ENCODE peak calls at places on chromosomes 16 and 17, in six cellular contexts. One of them, this sample, is unnamed.

GRCh38 chr16:58614212-58614611 is 15.4 kb downstream of the CNOT1 start:
- DNase-seq in IMR-90: peak
- DNase-seq in H9: no peak
- DNase-seq in neuronal stem cell: no peak
- DNase-seq in H1: no peak
- DNase-seq in trophoblast cell: no peak
- DNase-seq in this sample: peak

GRCh38 chr16:69017036-69017783 is 88.2 kb upstream of the HAS3 start:
- DNase-seq in IMR-90: peak
- DNase-seq in H9: no peak
- DNase-seq in neuronal stem cell: no peak
- DNase-seq in H1: no peak
- DNase-seq in trophoblast cell: no peak
- DNase-seq in this sample: peak

GRCh38 chr17:31078290-31078689 is 16.5 kb upstream of the NF1 start:
- DNase-seq in IMR-90: peak
- DNase-seq in H9: no peak
- DNase-seq in neuronal stem cell: no peak
- DNase-seq in H1: no peak
- DNase-seq in trophoblast cell: no peak
- DNase-seq in this sample: no peak

GRCh38 chr16:47058295-47059086 is 85.0 kb upstream of the DNAJA2 start:
- DNase-seq in IMR-90: no peak
- DNase-seq in H9: no peak
- DNase-seq in neuronal stem cell: no peak
- DNase-seq in H1: no peak
- DNase-seq in trophoblast cell: no peak
- DNase-seq in this sample: no peak

GRCh38 chr17:55580596-55581133 is 69.4 kb upstream of the SMIM36 start:
- DNase-seq in IMR-90: no peak
- DNase-seq in H9: no peak
- DNase-seq in neuronal stem cell: no peak
- DNase-seq in H1: no peak
- DNase-seq in trophoblast cell: no peak
- DNase-seq in this sample: no peak

GRCh38 chr16:16120044-16120381 is 103.3 kb downstream of the ABCC6 start:
- DNase-seq in IMR-90: no peak
- DNase-seq in H9: no peak
- DNase-seq in neuronal stem cell: no peak
- DNase-seq in H1: no peak
- DNase-seq in trophoblast cell: no peak
- DNase-seq in this sample: no peak

GRCh38 chr17:48024149-48025039 is 13.2 kb downstream of the COPZ2 start:
- DNase-seq in IMR-90: no peak
- DNase-seq in H9: peak
- DNase-seq in neuronal stem cell: no peak
- DNase-seq in H1: peak
- DNase-seq in trophoblast cell: peak
- DNase-seq in this sample: no peak

GRCh38 chr16:66382171-66382965 is 15.9 kb downstream of the CDH5 start:
- DNase-seq in IMR-90: peak
- DNase-seq in H9: peak
- DNase-seq in neuronal stem cell: no peak
- DNase-seq in H1: no peak
- DNase-seq in trophoblast cell: peak
- DNase-seq in this sample: peak

GRCh38 chr17:45425125-45425983 is 7.3 kb downstream of the ARHGAP27 start:
- DNase-seq in IMR-90: peak
- DNase-seq in H9: peak
- DNase-seq in neuronal stem cell: no peak
- DNase-seq in H1: peak
- DNase-seq in trophoblast cell: peak
- DNase-seq in this sample: peak

GRCh38 chr16:70267516-70267915 is 15.8 kb upstream of the EXOSC6 start:
- DNase-seq in IMR-90: peak
- DNase-seq in H9: peak
- DNase-seq in neuronal stem cell: no peak
- DNase-seq in H1: peak
- DNase-seq in trophoblast cell: no peak
- DNase-seq in this sample: peak

GRCh38 chr16:27828671-27829070 is 234.8 kb downstream of the GSG1L start:
- DNase-seq in IMR-90: no peak
- DNase-seq in H9: no peak
- DNase-seq in neuronal stem cell: no peak
- DNase-seq in H1: no peak
- DNase-seq in trophoblast cell: no peak
- DNase-seq in this sample: no peak

GRCh38 chr17:41518789-41519449 is at the start of gene KRT15:
- DNase-seq in IMR-90: peak
- DNase-seq in H9: no peak
- DNase-seq in neuronal stem cell: no peak
- DNase-seq in H1: no peak
- DNase-seq in trophoblast cell: no peak
- DNase-seq in this sample: no peak

GRCh38 chr17:41631890-41632269 is 7.5 kb upstream of the KRT17 start:
- DNase-seq in IMR-90: no peak
- DNase-seq in H9: no peak
- DNase-seq in neuronal stem cell: no peak
- DNase-seq in H1: no peak
- DNase-seq in trophoblast cell: no peak
- DNase-seq in this sample: no peak

GRCh38 chr16:73152731-73153130 is 104.8 kb upstream of the ZFHX3 start:
- DNase-seq in IMR-90: no peak
- DNase-seq in H9: peak
- DNase-seq in neuronal stem cell: peak
- DNase-seq in H1: peak
- DNase-seq in trophoblast cell: no peak
- DNase-seq in this sample: no peak
- H4K91ac ChIP-seq in IMR-90: no peak
- H4K91ac ChIP-seq in H9: no peak
- H4K91ac ChIP-seq in neuronal stem cell: no peak
- H4K91ac ChIP-seq in H1: no peak
- H4K91ac ChIP-seq in trophoblast cell: no peak
- H4K91ac ChIP-seq in this sample: no peak

DNA sequence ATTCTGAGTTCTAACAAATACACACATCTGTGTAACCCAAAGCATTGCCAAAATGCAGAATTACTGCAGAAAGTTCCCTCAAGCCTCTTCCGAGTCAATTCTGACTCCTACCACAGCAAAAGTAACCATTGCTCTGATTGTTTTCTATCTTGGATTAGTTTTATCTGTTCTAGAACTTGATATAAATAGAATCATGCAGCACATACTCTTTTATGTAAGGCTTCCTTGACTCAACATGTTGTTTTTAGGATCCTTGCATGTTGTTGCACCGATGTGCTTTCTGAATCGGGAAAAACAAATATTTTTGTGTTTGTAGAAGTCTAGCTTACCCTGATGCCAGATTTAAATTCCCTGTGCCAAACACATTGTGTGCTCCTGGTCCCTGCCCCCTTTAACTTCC is 140.4 kb downstream of the CDH13 start:
- DNase-seq in IMR-90: no peak
- DNase-seq in H9: no peak
- DNase-seq in neuronal stem cell: no peak
- DNase-seq in H1: no peak
- DNase-seq in trophoblast cell: no peak
- DNase-seq in this sample: no peak
- H4K91ac ChIP-seq in IMR-90: no peak
- H4K91ac ChIP-seq in H9: no peak
- H4K91ac ChIP-seq in neuronal stem cell: no peak
- H4K91ac ChIP-seq in H1: no peak
- H4K91ac ChIP-seq in trophoblast cell: no peak
- H4K91ac ChIP-seq in this sample: no peak

GRCh38 chr17:80870401-80870800 is 121.2 kb upstream of the CHMP6 start:
- DNase-seq in IMR-90: no peak
- DNase-seq in H9: no peak
- DNase-seq in neuronal stem cell: no peak
- DNase-seq in H1: no peak
- DNase-seq in trophoblast cell: no peak
- DNase-seq in this sample: no peak
- H4K91ac ChIP-seq in IMR-90: no peak
- H4K91ac ChIP-seq in H9: no peak
- H4K91ac ChIP-seq in neuronal stem cell: no peak
- H4K91ac ChIP-seq in H1: no peak
- H4K91ac ChIP-seq in trophoblast cell: no peak
- H4K91ac ChIP-seq in this sample: no peak

GRCh38 chr17:75816693-75817092 is 27.5 kb downstream of the UNC13D start:
- DNase-seq in IMR-90: no peak
- DNase-seq in H9: no peak
- DNase-seq in neuronal stem cell: no peak
- DNase-seq in H1: no peak
- DNase-seq in trophoblast cell: no peak
- DNase-seq in this sample: no peak
- H4K91ac ChIP-seq in IMR-90: no peak
- H4K91ac ChIP-seq in H9: no peak
- H4K91ac ChIP-seq in neuronal stem cell: no peak
- H4K91ac ChIP-seq in H1: no peak
- H4K91ac ChIP-seq in trophoblast cell: no peak
- H4K91ac ChIP-seq in this sample: no peak

GRCh38 chr16:87160218-87160617 is 157.0 kb downstream of the C16orf95 start:
- DNase-seq in IMR-90: no peak
- DNase-seq in H9: no peak
- DNase-seq in neuronal stem cell: no peak
- DNase-seq in H1: no peak
- DNase-seq in trophoblast cell: no peak
- DNase-seq in this sample: peak
- H4K91ac ChIP-seq in IMR-90: no peak
- H4K91ac ChIP-seq in H9: no peak
- H4K91ac ChIP-seq in neuronal stem cell: peak
- H4K91ac ChIP-seq in H1: no peak
- H4K91ac ChIP-seq in trophoblast cell: peak
- H4K91ac ChIP-seq in this sample: no peak

DNA sequence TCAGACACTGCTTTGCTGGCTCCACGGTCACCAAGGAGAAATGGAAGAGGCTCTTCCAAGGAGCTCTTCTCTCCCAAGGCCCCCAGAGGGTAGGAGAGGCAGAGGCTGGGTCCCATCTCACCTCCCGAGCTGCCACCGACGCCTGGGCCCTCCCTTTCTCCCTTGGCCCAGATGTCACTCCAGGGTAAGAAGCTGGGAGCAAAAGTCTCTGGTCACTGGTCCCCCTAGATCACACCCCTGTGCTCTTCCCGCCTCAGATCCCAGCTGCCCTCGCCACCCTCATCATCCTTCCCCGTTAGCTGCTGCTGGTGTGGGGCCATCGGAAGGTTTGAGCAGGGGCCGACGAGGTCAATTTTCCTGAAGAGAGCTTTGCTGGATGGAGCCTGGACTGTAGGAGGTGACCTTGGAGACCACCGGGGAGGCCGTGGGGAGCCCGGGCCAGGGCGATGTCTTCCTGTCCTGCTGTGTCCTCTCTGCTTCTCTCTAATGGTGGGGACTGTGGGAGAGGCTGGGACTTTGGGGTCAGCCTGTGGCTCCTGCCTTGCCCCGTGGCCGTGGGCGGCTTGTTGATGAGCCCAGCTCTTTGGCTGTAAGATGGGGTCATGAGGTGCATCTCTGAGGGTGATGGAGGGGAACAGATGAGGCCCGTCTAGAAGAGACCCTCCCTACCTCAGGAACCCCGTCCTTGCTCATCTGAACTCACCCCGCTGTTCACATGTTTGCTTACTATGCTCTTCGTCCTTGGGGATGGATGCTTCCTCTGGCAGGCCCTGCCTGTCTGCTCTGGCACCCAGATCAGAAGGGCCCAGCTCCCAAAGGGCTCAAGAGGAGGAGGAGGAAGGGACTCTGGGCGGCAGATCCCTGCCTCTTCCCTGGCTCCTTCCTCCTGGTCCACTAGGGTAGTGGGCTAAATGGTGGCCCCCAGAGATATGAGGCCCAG is 11.4 kb upstream of the RHBDF2 start:
- DNase-seq in IMR-90: no peak
- DNase-seq in H9: no peak
- DNase-seq in neuronal stem cell: no peak
- DNase-seq in H1: no peak
- DNase-seq in trophoblast cell: no peak
- DNase-seq in this sample: no peak
- H4K91ac ChIP-seq in IMR-90: no peak
- H4K91ac ChIP-seq in H9: no peak
- H4K91ac ChIP-seq in neuronal stem cell: no peak
- H4K91ac ChIP-seq in H1: no peak
- H4K91ac ChIP-seq in trophoblast cell: no peak
- H4K91ac ChIP-seq in this sample: peak

GRCh38 chr17:17661134-17661533 is 20.1 kb upstream of the RAI1 start:
- DNase-seq in IMR-90: no peak
- DNase-seq in H9: no peak
- DNase-seq in neuronal stem cell: no peak
- DNase-seq in H1: no peak
- DNase-seq in trophoblast cell: no peak
- DNase-seq in this sample: no peak
- H4K91ac ChIP-seq in IMR-90: no peak
- H4K91ac ChIP-seq in H9: no peak
- H4K91ac ChIP-seq in neuronal stem cell: no peak
- H4K91ac ChIP-seq in H1: no peak
- H4K91ac ChIP-seq in trophoblast cell: no peak
- H4K91ac ChIP-seq in this sample: no peak

GRCh38 chr16:24748242-24748641 is 18.8 kb downstream of the TNRC6A start:
- DNase-seq in IMR-90: peak
- DNase-seq in H9: no peak
- DNase-seq in neuronal stem cell: no peak
- DNase-seq in H1: no peak
- DNase-seq in trophoblast cell: peak
- DNase-seq in this sample: peak
- H4K91ac ChIP-seq in IMR-90: no peak
- H4K91ac ChIP-seq in H9: no peak
- H4K91ac ChIP-seq in neuronal stem cell: no peak
- H4K91ac ChIP-seq in H1: no peak
- H4K91ac ChIP-seq in trophoblast cell: no peak
- H4K91ac ChIP-seq in this sample: no peak